ENCODE peak calls at places on chromosomes 16 and 17, in ten cellular contexts. I is IMR-90; Z is transverse colon; W is dorsolateral prefrontal cortex; X is body of pancreas; Q is CD4-positive, CD25-positive, alpha-beta regulatory T cell; M is NT2/D1; D is GM12865; P is kidney; K is cardiac muscle cell. A is an unnamed sample.

GRCh38 chr16:66908116-66908515 is 10.6 kb downstream of the CDH16 start:
- DNase-seq in I (no peak), Z (no peak), W (no peak), X (no peak), Q (no peak), M (no peak), D (no peak), P (peak), K (no peak), A (no peak)

GRCh38 chr17:68182016-68182315 is 65.9 kb upstream of the AMZ2 start:
- DNase-seq in I (no peak), Z (no peak), W (no peak), X (no peak), Q (no peak), M (no peak), D (peak), P (no peak), K (no peak), A (no peak)

GRCh38 chr17:65892912-65893377 is 299.0 kb downstream of the CEP112 start:
- DNase-seq in I (no peak), Z (no peak), W (no peak), X (no peak), Q (no peak), M (no peak), D (peak), P (no peak), K (no peak), A (no peak)

GRCh38 chr17:59221159-59221847 is 992 bp downstream of the GDPD1 start:
- DNase-seq in I (no peak), Z (no peak), W (peak), X (no peak), Q (no peak), M (no peak), D (no peak), P (no peak), K (no peak), A (peak)

GRCh38 chr16:50371936-50372595 is 3.3 kb upstream of the BRD7 start:
- DNase-seq in I (no peak), Z (no peak), W (peak), X (no peak), Q (no peak), M (no peak), D (peak), P (no peak), K (peak), A (peak)

GRCh38 chr17:52048503-52048902 is 110.0 kb downstream of the CA10 start:
- DNase-seq in I (no peak), Z (no peak), W (no peak), X (no peak), Q (no peak), M (no peak), D (no peak), P (no peak), K (no peak), A (no peak)

GRCh38 chr16:49516382-49517036 is 142.9 kb downstream of the C16orf78 start:
- DNase-seq in I (no peak), Z (no peak), W (no peak), X (no peak), Q (no peak), M (no peak), D (no peak), P (peak), K (no peak), A (no peak)

GRCh38 chr17:39740357-39741111 is 2.8 kb downstream of the GRB7 start:
- DNase-seq in I (peak), Z (peak), W (no peak), X (no peak), Q (no peak), M (peak), D (no peak), P (peak), K (no peak), A (peak)

GRCh38 chr17:81228420-81228819 is 5.7 kb upstream of the CEP131 start:
- DNase-seq in I (no peak), Z (no peak), W (no peak), X (no peak), Q (no peak), M (no peak), D (peak), P (no peak), K (no peak), A (no peak)

GRCh38 chr17:29357821-29358232 is 32.3 kb upstream of the TAOK1 start:
- DNase-seq in I (peak), Z (no peak), W (no peak), X (no peak), Q (no peak), M (no peak), D (peak), P (no peak), K (no peak), A (no peak)

GRCh38 chr16:84957792-84958191 is 53.5 kb downstream of the ZDHHC7 start:
- DNase-seq in I (no peak), Z (no peak), W (no peak), X (no peak), Q (no peak), M (no peak), D (no peak), P (no peak), K (no peak), A (no peak)

GRCh38 chr17:13835151-13835550 is 233.4 kb upstream of the HS3ST3A1 start:
- DNase-seq in I (no peak), Z (no peak), W (no peak), X (no peak), Q (no peak), M (no peak), D (no peak), P (no peak), K (no peak), A (no peak)

GRCh38 chr17:16415031-16415924 is at the start of gene TRPV2:
- DNase-seq in I (no peak), Z (peak), W (no peak), X (peak), Q (peak), M (no peak), D (peak), P (no peak), K (peak), A (no peak)

GRCh38 chr17:47218896-47219430 is 9.8 kb downstream of the MYL4 start:
- DNase-seq in I (no peak), Z (no peak), W (no peak), X (no peak), Q (no peak), M (no peak), D (peak), P (no peak), K (peak), A (peak)

GRCh38 chr17:39737761-39738567 is at the start of gene GRB7:
- DNase-seq in I (no peak), Z (peak), W (no peak), X (peak), Q (no peak), M (no peak), D (no peak), P (peak), K (peak), A (peak)

GRCh38 chr16:46428108-46429061 is 192.8 kb downstream of the SHCBP1 start:
- DNase-seq in I (no peak), Z (no peak), W (no peak), X (no peak), Q (no peak), M (no peak), D (no peak), P (peak), K (no peak), A (no peak)

GRCh38 chr16:17396762-17397498 is 73.8 kb downstream of the XYLT1 start:
- DNase-seq in I (peak), Z (peak), W (no peak), X (peak), Q (peak), M (no peak), D (no peak), P (no peak), K (peak), A (peak)

GRCh38 chr17:29931253-29931932 is 1.4 kb upstream of the SSH2 start:
- DNase-seq in I (peak), Z (peak), W (peak), X (peak), Q (peak), M (no peak), D (peak), P (no peak), K (peak), A (peak)

GRCh38 chr17:81722184-81723120 is 10.4 kb downstream of the SLC25A10 start:
- DNase-seq in I (no peak), Z (peak), W (no peak), X (peak), Q (no peak), M (no peak), D (no peak), P (peak), K (no peak), A (no peak)

GRCh38 chr17:78933025-78933958 is 8.1 kb upstream of the TIMP2 start:
- DNase-seq in I (peak), Z (peak), W (no peak), X (peak), Q (peak), M (no peak), D (peak), P (peak), K (no peak), A (no peak)

GRCh38 chr16:11202260-11203091 is 53.5 kb downstream of the SOCS1 start:
- DNase-seq in I (peak), Z (no peak), W (no peak), X (no peak), Q (no peak), M (no peak), D (peak), P (no peak), K (no peak), A (no peak)

GRCh38 chr17:42519546-42520444 is 16.2 kb upstream of the NAGLU start:
- DNase-seq in I (peak), Z (peak), W (peak), X (peak), Q (no peak), M (peak), D (no peak), P (peak), K (peak), A (peak)

GRCh38 chr16:88566158-88566557 is 4.0 kb upstream of the ZC3H18 start:
- DNase-seq in I (peak), Z (no peak), W (no peak), X (no peak), Q (no peak), M (no peak), D (no peak), P (no peak), K (no peak), A (no peak)

GRCh38 chr17:65061621-65062020 is 5.1 kb upstream of the GNA13 start:
- DNase-seq in I (no peak), Z (no peak), W (no peak), X (no peak), Q (no peak), M (no peak), D (no peak), P (no peak), K (no peak), A (no peak)

GRCh38 chr17:14303343-14304221 is 2.7 kb downstream of the HS3ST3B1 start:
- DNase-seq in I (no peak), Z (no peak), W (no peak), X (no peak), Q (peak), M (no peak), D (no peak), P (no peak), K (peak), A (no peak)

GRCh38 chr17:56978441-56979090 is 635 bp downstream of the SCPEP1 start:
- DNase-seq in I (peak), Z (no peak), W (no peak), X (no peak), Q (no peak), M (no peak), D (peak), P (no peak), K (no peak), A (no peak)

GRCh38 chr16:88050952-88051660 is 99.9 kb downstream of the BANP start:
- DNase-seq in I (no peak), Z (no peak), W (no peak), X (no peak), Q (no peak), M (no peak), D (no peak), P (peak), K (no peak), A (no peak)

GRCh38 chr17:13544292-13544691 is 57.4 kb downstream of the HS3ST3A1 start:
- DNase-seq in I (peak), Z (peak), W (no peak), X (no peak), Q (no peak), M (peak), D (no peak), P (no peak), K (no peak), A (peak)

GRCh38 chr16:86294535-86294934 is 215.8 kb upstream of the FOXF1 start:
- DNase-seq in I (peak), Z (peak), W (no peak), X (no peak), Q (no peak), M (no peak), D (no peak), P (no peak), K (no peak), A (no peak)

GRCh38 chr16:53053967-53054669 is 673 bp upstream of the CHD9 start:
- DNase-seq in I (no peak), Z (peak), W (peak), X (peak), Q (no peak), M (no peak), D (peak), P (peak), K (no peak), A (peak)

GRCh38 chr16:23508589-23509440 is 1.5 kb downstream of the GGA2 start:
- DNase-seq in I (no peak), Z (peak), W (no peak), X (peak), Q (no peak), M (peak), D (peak), P (no peak), K (peak), A (peak)

GRCh38 chr17:35174835-35175334 is 19.3 kb downstream of the SLC35G3 start:
- DNase-seq in I (no peak), Z (no peak), W (no peak), X (no peak), Q (no peak), M (no peak), D (no peak), P (no peak), K (no peak), A (no peak)

GRCh38 chr17:72116692-72117469 is 3.9 kb upstream of the SOX9 start:
- DNase-seq in I (peak), Z (peak), W (no peak), X (peak), Q (no peak), M (no peak), D (no peak), P (no peak), K (peak), A (peak)

GRCh38 chr17:47733047-47733413 is at the start of gene TBX21:
- DNase-seq in I (no peak), Z (peak), W (no peak), X (peak), Q (peak), M (no peak), D (peak), P (peak), K (peak), A (peak)

GRCh38 chr17:72705905-72706395 is 386.5 kb downstream of the SLC39A11 start:
- DNase-seq in I (no peak), Z (no peak), W (no peak), X (no peak), Q (no peak), M (no peak), D (peak), P (no peak), K (no peak), A (no peak)

GRCh38 chr17:1792495-1793446 is 30.9 kb downstream of the SERPINF1 start:
- DNase-seq in I (no peak), Z (no peak), W (no peak), X (no peak), Q (no peak), M (no peak), D (no peak), P (no peak), K (no peak), A (no peak)

GRCh38 chr17:75205037-75205792 is at the start of gene NUP85:
- DNase-seq in I (peak), Z (peak), W (peak), X (peak), Q (peak), M (peak), D (peak), P (peak), K (peak), A (peak)

GRCh38 chr17:19876524-19877161 is 8.9 kb upstream of the ULK2 start:
- DNase-seq in I (no peak), Z (peak), W (peak), X (no peak), Q (peak), M (no peak), D (no peak), P (peak), K (no peak), A (peak)

DNA sequence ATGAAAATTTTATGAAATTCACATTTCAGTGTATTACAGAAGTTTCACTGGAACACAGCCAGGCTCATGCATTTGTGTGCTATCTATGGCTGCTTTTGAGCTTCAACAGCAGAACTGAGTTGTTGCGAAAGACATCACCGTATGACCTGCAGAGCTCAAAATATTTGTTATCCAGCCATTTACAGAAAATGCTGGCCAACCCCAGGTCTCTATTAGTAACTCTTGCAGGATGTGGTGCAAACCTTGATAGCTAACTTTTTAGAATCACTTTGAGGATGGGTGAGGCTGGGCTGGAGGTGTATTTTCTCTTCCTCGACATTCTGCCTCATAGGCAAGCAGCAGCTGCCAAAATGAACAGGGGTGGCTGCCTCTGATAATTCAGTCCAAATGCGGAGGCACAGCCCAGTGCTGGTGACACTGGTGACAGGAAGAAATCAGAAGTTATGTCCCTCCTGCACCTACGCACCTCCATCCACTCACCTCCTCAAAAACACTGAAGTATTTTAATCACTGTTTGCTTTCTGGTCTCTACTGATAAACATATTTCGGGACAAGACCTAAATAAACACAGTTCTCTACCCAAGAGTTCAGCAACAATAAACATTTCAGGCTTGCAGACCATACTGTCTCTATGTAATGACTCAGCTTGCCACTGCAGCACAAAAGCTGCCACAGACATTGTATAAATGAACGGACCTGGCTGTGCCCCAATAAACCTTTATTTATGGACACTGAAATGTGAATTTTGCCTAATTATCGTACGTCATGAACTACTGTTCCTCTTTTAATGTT is 28.5 kb downstream of the ARHGAP17 start:
- DNase-seq in I (peak), Z (no peak), W (no peak), X (no peak), Q (peak), M (no peak), D (no peak), P (no peak), K (peak), A (peak)
- H3K4me3 ChIP-seq in I (peak), Z (no peak), W (no peak), X (no peak), Q (no peak), M (no peak), D (no peak), P (no peak), K (no peak), A (no peak)

GRCh38 chr16:76963614-76964315 is 227.2 kb upstream of the MON1B start:
- DNase-seq in I (no peak), Z (no peak), W (no peak), X (no peak), Q (no peak), M (no peak), D (peak), P (no peak), K (no peak), A (no peak)

GRCh38 chr16:76970087-76970744 is 220.8 kb upstream of the MON1B start:
- DNase-seq in I (no peak), Z (no peak), W (no peak), X (no peak), Q (no peak), M (no peak), D (no peak), P (no peak), K (no peak), A (no peak)

GRCh38 chr16:76959166-76959565 is 231.8 kb upstream of the MON1B start:
- DNase-seq in I (no peak), Z (no peak), W (no peak), X (no peak), Q (no peak), M (no peak), D (no peak), P (no peak), K (no peak), A (no peak)

DNA sequence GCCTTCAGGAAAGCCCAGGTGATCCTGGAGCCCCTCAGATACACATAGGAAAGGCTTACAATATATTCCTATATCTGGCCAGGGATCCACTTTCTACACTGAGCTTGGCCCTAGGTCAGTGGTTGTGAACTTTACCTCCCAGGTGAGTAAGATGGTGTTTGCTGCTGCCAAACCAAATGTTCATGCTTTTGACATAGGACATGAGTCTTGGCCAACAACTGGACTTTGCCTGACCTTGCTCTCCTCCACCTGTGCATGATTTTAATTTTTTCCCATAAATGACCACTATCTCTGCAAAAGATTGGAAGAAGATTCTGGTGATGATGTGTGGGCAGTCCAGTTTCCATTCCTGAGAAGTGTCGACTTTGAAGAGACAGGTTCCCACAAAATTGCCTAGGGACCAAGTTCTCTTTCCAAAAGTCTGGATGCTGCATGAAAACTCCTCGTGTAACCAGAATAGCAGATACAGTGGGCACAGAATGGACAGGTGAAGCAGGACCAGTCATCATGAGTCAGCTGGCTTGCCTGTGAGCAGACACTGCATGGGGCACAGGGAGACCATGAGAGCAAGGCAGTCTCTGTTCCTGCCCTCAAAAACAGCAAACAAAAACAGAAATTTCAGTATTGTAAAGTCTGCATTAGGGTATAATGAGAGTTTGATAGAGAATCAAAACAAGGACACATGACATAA is 226.4 kb upstream of the MON1B start:
- DNase-seq in I (no peak), Z (no peak), W (no peak), X (no peak), Q (no peak), M (no peak), D (no peak), P (no peak), K (no peak), A (no peak)
- H3K4me3 ChIP-seq in I (no peak), Z (no peak), W (no peak), X (no peak), Q (no peak), M (no peak), D (no peak), P (no peak), K (no peak), A (no peak)

GRCh38 chr16:2156849-2157224 is 1.3 kb downstream of the TRAF7 start:
- DNase-seq in I (no peak), Z (no peak), W (no peak), X (no peak), Q (no peak), M (no peak), D (no peak), P (no peak), K (no peak), A (no peak)
- H3K4me3 ChIP-seq in I (peak), Z (peak), W (peak), X (no peak), Q (no peak), M (peak), D (peak), P (no peak), K (peak), A (no peak)

GRCh38 chr17:36657763-36658490 is 56.5 kb downstream of the MRM1 start:
- DNase-seq in I (no peak), Z (peak), W (no peak), X (no peak), Q (no peak), M (no peak), D (no peak), P (no peak), K (peak), A (peak)
- H3K4me3 ChIP-seq in I (no peak), Z (peak), W (peak), X (no peak), Q (no peak), M (peak), D (no peak), P (peak), K (peak), A (peak)